ENCODE peak calls at places on chromosome 15, in nine cellular contexts. M is body of pancreas, E is spleen, F is endothelial cell of umbilical vein, Q is K562, D is GM12891, A is ovary, X is A549, B is GM12878. Y is an unnamed sample.

GRCh38 chr15:34223904-34224596 is 766 bp upstream of the EMC4 start:
- DNase-seq in E (no peak), X (peak), A (no peak), Q (peak), F (peak), B (no peak), D (no peak), M (no peak), Y (peak)

GRCh38 chr15:74906193-74906449 is 530 bp downstream of the FAM219B start:
- DNase-seq in Q (no peak), M (peak), X (peak), E (no peak), B (no peak), A (peak), D (no peak), F (peak), Y (peak)

GRCh38 chr15:41904487-41905359 is 10.9 kb upstream of the SPTBN5 start:
- DNase-seq in F (peak), Q (peak), E (peak), X (peak), D (peak), A (peak), B (peak), M (peak), Y (peak)

GRCh38 chr15:64166104-64166890 is 3.5 kb upstream of the PPIB start:
- DNase-seq in Q (no peak), X (no peak), E (no peak), B (no peak), A (no peak), M (no peak), D (no peak), F (no peak), Y (peak)

GRCh38 chr15:48675436-48675835 is 29.9 kb upstream of the FBN1 start:
- DNase-seq in B (no peak), D (no peak), Q (no peak), X (no peak), M (no peak), E (no peak), F (no peak), A (no peak), Y (no peak)

GRCh38 chr15:78093242-78094020 is 1.1 kb downstream of the SH2D7 start:
- DNase-seq in E (no peak), Q (no peak), X (no peak), A (peak), M (no peak), D (no peak), B (no peak), F (no peak), Y (no peak)

GRCh38 chr15:82810863-82811421 is 1.5 kb downstream of the WHAMM start:
- DNase-seq in X (no peak), D (no peak), B (peak), A (no peak), E (no peak), Q (no peak), M (no peak), F (peak), Y (peak)

GRCh38 chr15:56234804-56235203 is 8.9 kb downstream of the RFX7 start:
- DNase-seq in X (no peak), A (no peak), B (no peak), Q (no peak), D (no peak), E (no peak), M (no peak), F (no peak), Y (no peak)

GRCh38 chr15:39153718-39154117 is 427.2 kb upstream of the THBS1 start:
- DNase-seq in M (no peak), Q (no peak), A (no peak), X (no peak), E (no peak), B (no peak), D (no peak), F (no peak), Y (no peak)

GRCh38 chr15:57656434-57656833 is 50.1 kb upstream of the POLR2M start:
- DNase-seq in E (no peak), A (no peak), F (no peak), B (no peak), M (no peak), X (no peak), D (no peak), Q (no peak), Y (no peak)

GRCh38 chr15:63085289-63085688 is 36.4 kb upstream of the LACTB start:
- DNase-seq in B (no peak), A (no peak), X (no peak), E (no peak), F (no peak), M (no peak), D (no peak), Q (no peak), Y (no peak)

GRCh38 chr15:48617619-48618018 is 27.9 kb downstream of the FBN1 start:
- DNase-seq in M (peak), F (peak), X (no peak), B (no peak), Q (no peak), A (peak), D (no peak), E (peak), Y (no peak)

GRCh38 chr15:81256916-81257315 is 60.2 kb downstream of the IL16 start:
- DNase-seq in F (peak), B (no peak), D (no peak), Q (peak), X (no peak), E (no peak), A (no peak), M (no peak), Y (peak)

GRCh38 chr15:62841891-62842559 is 200.5 kb upstream of the TPM1 start:
- DNase-seq in F (no peak), X (no peak), M (no peak), Q (no peak), A (no peak), D (no peak), E (no peak), B (no peak), Y (no peak)

GRCh38 chr15:38714309-38715072 is 149.9 kb upstream of the RASGRP1 start:
- DNase-seq in E (no peak), M (no peak), A (no peak), B (no peak), D (no peak), F (peak), X (no peak), Q (no peak), Y (no peak)

GRCh38 chr15:73685561-73685960 is 1.4 kb downstream of the CD276 start:
- DNase-seq in D (no peak), E (no peak), X (no peak), F (peak), M (no peak), B (no peak), A (no peak), Q (no peak), Y (no peak)

GRCh38 chr15:99429681-99430081 is 136.1 kb upstream of the MEF2A start:
- DNase-seq in M (no peak), Q (no peak), B (no peak), E (peak), A (no peak), X (no peak), D (no peak), F (no peak), Y (no peak)

GRCh38 chr15:99704444-99704838 is 28.8 kb downstream of the LYSMD4 start:
- DNase-seq in E (no peak), Q (peak), A (peak), M (peak), D (no peak), X (peak), F (peak), B (peak), Y (peak)

GRCh38 chr15:41581110-41581509 is 22.1 kb downstream of the TYRO3 start:
- DNase-seq in B (no peak), M (no peak), D (no peak), F (no peak), E (no peak), X (no peak), Q (peak), A (no peak), Y (peak)

GRCh38 chr15:61184431-61184830 is 44.7 kb downstream of the RORA start:
- DNase-seq in A (no peak), E (no peak), X (no peak), F (no peak), B (no peak), D (no peak), Q (no peak), M (no peak), Y (no peak)

GRCh38 chr15:70480196-70480856 is 283.0 kb downstream of the UACA start:
- DNase-seq in A (no peak), M (no peak), Q (no peak), X (no peak), D (peak), F (no peak), B (no peak), E (peak), Y (peak)

GRCh38 chr15:99445272-99445850 is 120.4 kb upstream of the MEF2A start:
- DNase-seq in F (no peak), E (no peak), B (no peak), D (no peak), X (no peak), Q (no peak), A (no peak), M (no peak), Y (no peak)

GRCh38 chr15:57500256-57500655 is 91.4 kb upstream of the MYZAP start:
- DNase-seq in F (no peak), D (no peak), M (no peak), Q (no peak), B (no peak), E (no peak), A (no peak), X (no peak), Y (no peak)

GRCh38 chr15:95492388-95493070 is 838.0 kb upstream of the NR2F2 start:
- DNase-seq in M (no peak), B (no peak), E (no peak), Q (no peak), A (no peak), F (no peak), X (no peak), D (no peak), Y (no peak)

GRCh38 chr15:30030350-30030749 is 52.4 kb upstream of the GOLGA8J start:
- DNase-seq in X (no peak), A (no peak), E (no peak), F (no peak), B (no peak), Q (no peak), M (no peak), D (no peak), Y (no peak)

GRCh38 chr15:55907797-55908196 is 85.6 kb downstream of the NEDD4 start:
- DNase-seq in A (no peak), E (no peak), Q (no peak), M (no peak), D (no peak), B (no peak), F (peak), X (peak), Y (no peak)

GRCh38 chr15:44735482-44736260 is 657 bp upstream of the TRIM69 start:
- DNase-seq in E (no peak), X (no peak), B (no peak), Q (peak), D (no peak), A (peak), M (no peak), F (no peak), Y (no peak)

GRCh38 chr15:38651328-38652038 is 86.9 kb upstream of the RASGRP1 start:
- DNase-seq in A (no peak), E (peak), F (no peak), M (no peak), D (no peak), X (no peak), B (no peak), Q (no peak), Y (no peak)

GRCh38 chr15:78077053-78077859 is at the start of gene TBC1D2B:
- DNase-seq in M (peak), X (peak), E (peak), B (no peak), A (peak), Q (peak), F (peak), D (peak), Y (peak)

GRCh38 chr15:28923726-28924280 is 38.0 kb downstream of the APBA2 start:
- DNase-seq in F (no peak), X (no peak), M (no peak), D (no peak), E (peak), B (no peak), Q (no peak), A (no peak), Y (no peak)
- TF ChIP-seq POLR2A in F (no peak), X (no peak), M (no peak), D (no peak), E (no peak), B (no peak), Q (no peak), A (no peak), Y (no peak)

GRCh38 chr15:85764304-85764633 is 30.5 kb downstream of the KLHL25 start:
- DNase-seq in B (no peak), X (no peak), Q (no peak), A (no peak), D (no peak), F (no peak), M (no peak), E (no peak), Y (no peak)

GRCh38 chr15:85764649-85765277 is 30.0 kb downstream of the KLHL25 start:
- DNase-seq in D (no peak), E (no peak), B (no peak), F (no peak), A (no peak), M (no peak), X (no peak), Q (no peak), Y (no peak)

GRCh38 chr15:85767785-85768529 is 26.8 kb downstream of the KLHL25 start:
- DNase-seq in F (no peak), M (no peak), X (no peak), B (no peak), A (no peak), E (no peak), D (no peak), Q (no peak), Y (no peak)

GRCh38 chr15:85768595-85769168 is 26.0 kb downstream of the KLHL25 start:
- DNase-seq in D (no peak), M (no peak), X (no peak), B (no peak), Q (no peak), F (no peak), A (no peak), E (no peak), Y (no peak)

GRCh38 chr15:85766007-85766831 is 28.5 kb downstream of the KLHL25 start:
- DNase-seq in M (no peak), D (no peak), E (no peak), Q (no peak), F (no peak), B (no peak), X (no peak), A (no peak), Y (no peak)
- TF ChIP-seq POLR2A in M (no peak), D (no peak), E (no peak), Q (no peak), F (no peak), B (no peak), X (no peak), A (no peak), Y (no peak)

DNA sequence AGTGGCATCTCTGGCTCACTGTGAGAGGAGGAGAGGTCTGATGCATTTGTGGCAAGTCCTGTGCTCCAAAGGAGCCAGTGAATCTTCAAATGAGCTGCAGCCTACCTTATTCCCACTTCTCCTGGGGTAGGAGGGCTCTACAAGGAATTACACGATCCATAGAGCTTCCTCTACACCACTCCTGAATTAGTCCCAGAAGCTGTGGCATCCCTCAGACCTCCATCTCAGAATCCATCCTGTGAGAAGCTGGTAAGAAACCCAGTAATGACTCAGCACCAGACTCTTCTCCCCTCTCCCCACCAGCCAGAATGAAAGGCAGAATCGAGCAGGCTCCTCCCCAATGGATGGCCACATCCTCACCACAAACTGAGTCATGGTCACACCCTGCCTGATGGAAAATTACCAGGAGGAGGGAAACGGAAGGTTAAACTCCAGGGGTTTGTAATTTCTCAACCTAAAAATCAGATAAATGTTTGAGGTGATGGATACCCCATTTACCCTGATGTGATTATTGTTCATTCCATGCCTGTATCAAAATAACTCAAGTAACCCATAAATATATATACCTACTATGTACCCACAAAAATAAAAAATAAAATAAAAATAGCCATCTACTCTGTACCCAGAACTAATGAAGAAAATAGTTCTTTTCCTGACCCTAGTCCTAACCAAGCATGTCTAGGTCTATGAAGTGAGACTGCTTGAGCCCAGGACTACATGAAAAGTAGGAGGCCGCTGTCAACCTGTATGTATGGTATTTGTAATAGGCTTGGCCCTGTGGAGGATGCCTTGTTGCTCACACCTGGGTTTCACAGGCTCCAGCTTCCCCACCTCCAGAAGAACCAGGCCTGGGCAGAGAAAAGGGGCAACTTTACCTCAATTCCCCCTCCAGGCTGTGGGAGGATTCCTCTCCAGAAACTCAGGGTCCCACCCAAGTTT is 6.6 kb upstream of the PKM start:
- DNase-seq in A (peak), E (no peak), B (peak), D (peak), X (peak), Q (peak), M (peak), F (peak), Y (peak)
- TF ChIP-seq POLR2A in A (no peak), E (no peak), B (no peak), D (peak), X (peak), Q (peak), M (no peak), F (peak), Y (peak)

DNA sequence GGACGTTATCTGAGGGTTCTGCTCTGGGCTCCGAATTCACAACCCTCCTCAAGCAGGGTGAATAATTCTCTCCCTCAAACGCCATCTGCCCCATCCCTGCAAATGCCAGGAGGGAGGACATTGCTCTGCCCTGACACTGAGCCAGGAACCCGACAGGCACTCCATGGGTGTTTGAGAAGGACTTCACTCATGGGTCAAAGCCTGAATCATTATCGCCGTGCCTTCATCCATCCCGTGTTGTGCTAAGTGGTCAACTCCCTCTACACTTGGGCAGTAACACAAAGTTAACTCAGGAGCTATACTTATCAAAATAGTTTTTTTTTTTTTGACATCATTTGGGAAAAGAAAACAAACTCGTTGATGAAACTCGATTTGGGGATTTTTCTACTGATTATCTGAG is 261.7 kb upstream of the IGF1R start:
- DNase-seq in B (no peak), F (no peak), X (no peak), A (no peak), E (no peak), D (no peak), Q (no peak), M (no peak), Y (no peak)
- TF ChIP-seq POLR2A in B (no peak), F (no peak), X (no peak), A (no peak), E (no peak), D (no peak), Q (no peak), M (no peak), Y (no peak)

GRCh38 chr15:92903956-92904831 is 4.1 kb downstream of the CHD2 start:
- DNase-seq in E (peak), B (peak), F (peak), A (peak), D (peak), M (peak), Q (peak), X (peak), Y (peak)
- TF ChIP-seq POLR2A in E (peak), B (peak), F (peak), A (peak), D (peak), M (peak), Q (peak), X (peak), Y (peak)

DNA sequence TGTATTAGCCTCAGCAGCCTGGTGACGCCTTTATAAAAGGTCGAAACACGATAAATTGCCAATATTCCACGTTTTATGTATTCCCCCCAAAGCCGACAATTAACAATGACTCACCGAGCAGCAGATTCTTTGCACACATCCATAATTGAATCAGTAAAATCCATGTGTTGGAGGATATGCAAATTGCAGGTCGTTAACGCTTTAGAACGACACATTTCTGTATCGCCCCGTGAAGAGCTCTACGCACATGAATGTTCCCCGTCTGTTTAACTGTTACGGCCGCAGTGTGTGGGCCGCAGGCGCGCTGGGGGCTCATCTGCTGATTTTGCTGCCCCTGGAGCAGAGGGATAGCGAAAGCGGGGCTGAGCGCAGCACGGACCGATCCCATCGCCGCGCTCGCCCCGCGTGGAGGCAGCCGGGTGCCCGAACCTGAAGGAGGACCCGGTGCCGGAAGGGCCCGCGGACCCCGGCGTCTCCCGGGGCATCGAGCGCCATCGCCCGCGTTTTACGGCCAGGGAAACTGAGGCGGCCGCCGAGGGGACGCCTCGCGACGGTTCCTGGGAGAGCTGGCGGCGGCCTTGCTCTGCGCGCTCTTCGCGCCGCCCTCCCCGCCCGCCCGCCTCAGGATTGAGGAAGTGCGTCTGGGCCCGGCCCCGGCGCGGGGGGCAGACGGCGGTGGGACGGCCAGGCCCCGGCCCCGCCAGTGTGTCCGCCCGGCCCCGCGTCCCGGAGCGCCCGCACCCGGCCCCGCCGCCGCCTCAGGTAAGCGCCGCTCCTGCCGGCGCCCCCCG is at the start of gene LRRK1:
- DNase-seq in A (peak), X (peak), M (peak), F (peak), B (no peak), Q (peak), E (peak), D (no peak), Y (no peak)
- TF ChIP-seq POLR2A in A (no peak), X (peak), M (peak), F (peak), B (peak), Q (no peak), E (no peak), D (peak), Y (no peak)

GRCh38 chr15:67148196-67148701 is 82.8 kb downstream of the SMAD3 start:
- DNase-seq in A (no peak), F (peak), M (no peak), D (no peak), E (no peak), B (no peak), Q (no peak), X (no peak), Y (no peak)

GRCh38 chr15:67146214-67146613 is 80.8 kb downstream of the SMAD3 start:
- DNase-seq in E (no peak), F (peak), B (no peak), X (no peak), M (peak), A (peak), Q (no peak), D (no peak), Y (no peak)

GRCh38 chr15:67147410-67147949 is 82.1 kb downstream of the SMAD3 start:
- DNase-seq in M (no peak), E (no peak), D (no peak), Q (no peak), X (no peak), B (no peak), F (no peak), A (no peak), Y (no peak)

GRCh38 chr15:67145710-67146109 is 80.3 kb downstream of the SMAD3 start:
- DNase-seq in X (no peak), F (no peak), B (no peak), E (no peak), M (no peak), D (no peak), Q (no peak), A (no peak), Y (no peak)

GRCh38 chr15:67146875-67147381 is 81.5 kb downstream of the SMAD3 start:
- DNase-seq in M (no peak), Q (no peak), F (peak), E (no peak), D (no peak), A (peak), X (peak), B (no peak), Y (no peak)
- TF ChIP-seq POLR2A in M (no peak), Q (no peak), F (peak), E (no peak), D (no peak), A (no peak), X (no peak), B (no peak), Y (no peak)